ENCODE peak calls at places on chromosome 4, in five cellular contexts. One of them, this sample, is unnamed.
A peak's percentile ranks its signal among the peaks of the same experiment; 100 is the strongest.

GRCh38 chr4:7158081-7158750 is 34.1 kb upstream of the SORCS2 start:
- DNase-seq in left ventricle myocardium inferior: no peak
- DNase-seq in heart right ventricle: no peak
- DNase-seq in stomach: no peak
- DNase-seq in upper lobe of right lung: peak; percentile 17
- DNase-seq in this sample: no peak

GRCh38 chr4:15034071-15034764 is 31.9 kb downstream of the CPEB2 start:
- DNase-seq in left ventricle myocardium inferior: no peak
- DNase-seq in heart right ventricle: no peak
- DNase-seq in stomach: no peak
- DNase-seq in upper lobe of right lung: no peak
- DNase-seq in this sample: no peak

GRCh38 chr4:39521253-39521908 is 5.9 kb downstream of the UGDH start:
- DNase-seq in left ventricle myocardium inferior: no peak
- DNase-seq in heart right ventricle: no peak
- DNase-seq in stomach: no peak
- DNase-seq in upper lobe of right lung: no peak
- DNase-seq in this sample: no peak

GRCh38 chr4:128835498-128836222 is 26.2 kb downstream of the JADE1 start:
- DNase-seq in left ventricle myocardium inferior: peak; percentile 85
- DNase-seq in heart right ventricle: peak; percentile 80
- DNase-seq in stomach: peak; percentile 78
- DNase-seq in upper lobe of right lung: peak; percentile 75
- DNase-seq in this sample: no peak

GRCh38 chr4:147284218-147284617 is 196.7 kb upstream of the EDNRA start:
- DNase-seq in left ventricle myocardium inferior: no peak
- DNase-seq in heart right ventricle: no peak
- DNase-seq in stomach: no peak
- DNase-seq in upper lobe of right lung: no peak
- DNase-seq in this sample: no peak

GRCh38 chr4:145058256-145058655 is 39.7 kb downstream of the ANAPC10 start:
- DNase-seq in left ventricle myocardium inferior: no peak
- DNase-seq in heart right ventricle: no peak
- DNase-seq in stomach: no peak
- DNase-seq in upper lobe of right lung: no peak
- DNase-seq in this sample: no peak

GRCh38 chr4:173159791-173160190 is 8.8 kb upstream of the GALNT7 start:
- DNase-seq in left ventricle myocardium inferior: no peak
- DNase-seq in heart right ventricle: no peak
- DNase-seq in stomach: no peak
- DNase-seq in upper lobe of right lung: no peak
- DNase-seq in this sample: no peak

GRCh38 chr4:147582386-147583077 is 34.7 kb upstream of the TMEM184C start:
- DNase-seq in left ventricle myocardium inferior: no peak
- DNase-seq in heart right ventricle: no peak
- DNase-seq in stomach: no peak
- DNase-seq in upper lobe of right lung: no peak
- DNase-seq in this sample: no peak

GRCh38 chr4:3168029-3168428 is 80.9 kb upstream of the MSANTD1 start:
- DNase-seq in left ventricle myocardium inferior: no peak
- DNase-seq in heart right ventricle: no peak
- DNase-seq in stomach: no peak
- DNase-seq in upper lobe of right lung: no peak
- DNase-seq in this sample: no peak

GRCh38 chr4:48031802-48032525 is 15.4 kb downstream of the NIPAL1 start:
- DNase-seq in left ventricle myocardium inferior: no peak
- DNase-seq in heart right ventricle: no peak
- DNase-seq in stomach: peak; percentile 56
- DNase-seq in upper lobe of right lung: no peak
- DNase-seq in this sample: no peak

GRCh38 chr4:147136308-147136707 is 190.6 kb upstream of the TTC29 start:
- DNase-seq in left ventricle myocardium inferior: peak; percentile 37
- DNase-seq in heart right ventricle: peak; percentile 15
- DNase-seq in stomach: no peak
- DNase-seq in upper lobe of right lung: no peak
- DNase-seq in this sample: no peak

GRCh38 chr4:56434599-56435000 is 815 bp downstream of the PPAT start:
- DNase-seq in left ventricle myocardium inferior: no peak
- DNase-seq in heart right ventricle: no peak
- DNase-seq in stomach: peak; percentile 59
- DNase-seq in upper lobe of right lung: no peak
- DNase-seq in this sample: no peak

DNA sequence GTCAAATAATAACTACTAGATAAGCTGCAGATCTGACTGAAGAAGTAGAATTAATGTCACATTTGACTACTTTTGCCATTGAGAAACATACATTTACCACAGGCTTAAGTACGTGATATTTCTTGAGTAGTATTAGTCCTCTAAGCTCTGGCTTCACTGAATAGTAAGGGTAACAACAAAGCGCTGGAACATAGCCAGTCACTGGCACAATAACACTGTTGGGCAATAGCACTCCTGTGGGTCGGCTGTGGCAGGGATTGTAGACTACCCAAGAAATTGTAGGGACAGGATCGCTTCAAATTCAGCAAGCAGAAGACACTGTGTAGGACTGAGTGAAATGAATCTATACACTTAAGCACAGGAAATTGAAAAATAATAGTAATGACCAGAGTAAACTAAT is 27.1 kb upstream of the IL15 start:
- DNase-seq in left ventricle myocardium inferior: no peak
- DNase-seq in heart right ventricle: no peak
- DNase-seq in stomach: no peak
- DNase-seq in upper lobe of right lung: no peak
- DNase-seq in this sample: no peak
- H3K4me3 ChIP-seq in left ventricle myocardium inferior: no peak overlapping the region
- H3K4me3 ChIP-seq in heart right ventricle: no peak overlapping the region
- H3K4me3 ChIP-seq in stomach: no peak overlapping the region
- H3K4me3 ChIP-seq in upper lobe of right lung: no peak overlapping the region
- H3K4me3 ChIP-seq in this sample: no peak overlapping the region

GRCh38 chr4:16278178-16278577 is 51.9 kb upstream of the TAPT1 start:
- DNase-seq in left ventricle myocardium inferior: no peak
- DNase-seq in heart right ventricle: no peak
- DNase-seq in stomach: no peak
- DNase-seq in upper lobe of right lung: no peak
- DNase-seq in this sample: no peak
- TF ChIP-seq CTCF in left ventricle myocardium inferior: peak; percentile 16
- TF ChIP-seq CTCF in heart right ventricle: peak; percentile 14
- TF ChIP-seq CTCF in stomach: no peak
- TF ChIP-seq CTCF in upper lobe of right lung: peak; percentile 23
- TF ChIP-seq CTCF in this sample: no peak

DNA sequence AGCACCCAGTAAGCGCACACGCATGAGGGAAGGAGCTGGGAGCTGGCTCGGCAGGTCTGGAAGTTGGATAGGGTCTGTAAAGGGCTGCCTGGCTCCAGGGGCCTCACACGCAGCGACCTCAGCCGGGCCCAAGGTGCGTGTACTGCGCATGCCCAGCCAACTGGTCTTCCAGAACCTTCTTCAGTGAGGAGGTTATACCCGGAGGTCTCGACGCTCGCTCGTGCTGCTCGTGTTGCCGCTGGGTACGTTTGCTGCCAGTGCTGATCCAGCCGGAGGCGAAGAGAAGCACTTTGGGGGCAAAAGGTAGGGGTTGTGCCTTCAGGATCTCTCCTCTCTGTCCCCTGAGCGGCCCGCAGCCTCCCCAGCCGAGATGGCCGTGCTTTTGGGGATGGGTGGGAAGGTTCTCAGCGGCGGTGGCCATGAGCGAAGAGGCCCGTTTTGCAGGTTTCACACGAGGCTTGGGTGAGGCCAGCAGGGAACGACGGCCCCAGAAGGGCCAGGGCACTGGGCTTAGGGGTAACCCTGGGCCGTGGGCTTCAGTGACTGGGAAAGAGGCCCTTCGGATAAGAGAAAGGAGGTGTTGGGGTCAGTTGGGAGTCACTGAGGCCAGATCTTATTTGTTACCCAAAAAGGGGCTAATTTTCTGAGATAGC is 3.8 kb upstream of the CXCL9 start:
- DNase-seq in left ventricle myocardium inferior: no peak
- DNase-seq in heart right ventricle: no peak
- DNase-seq in stomach: no peak
- DNase-seq in upper lobe of right lung: peak; percentile 61
- DNase-seq in this sample: no peak
- H3K27ac ChIP-seq in left ventricle myocardium inferior: peak overlapping the region; percentile 82
- H3K27ac ChIP-seq in heart right ventricle: peak overlapping the region; percentile 86
- H3K27ac ChIP-seq in stomach: peak overlapping the region; percentile 72
- H3K27ac ChIP-seq in upper lobe of right lung: peak overlapping the region; percentile 74
- H3K27ac ChIP-seq in this sample: no peak overlapping the region

DNA sequence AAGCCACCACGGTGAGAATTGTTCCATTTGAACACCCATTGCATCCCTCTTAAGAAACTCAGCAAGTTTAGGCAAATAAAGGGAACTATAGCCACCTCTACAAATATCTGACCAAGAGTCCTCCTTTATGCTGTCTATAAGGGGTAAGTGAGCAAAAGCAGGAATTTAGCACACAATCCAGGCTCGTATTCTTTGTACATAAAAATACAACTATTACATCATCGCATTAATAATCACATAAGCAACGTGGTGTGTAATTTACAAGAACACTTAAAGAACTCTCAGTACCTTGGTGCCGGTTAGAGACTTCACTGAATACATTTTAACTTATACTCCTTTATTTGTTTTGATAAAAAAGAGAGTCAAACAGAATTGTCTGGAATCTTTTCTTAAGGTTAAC is 38.8 kb downstream of the PALLD start:
- DNase-seq in left ventricle myocardium inferior: no peak
- DNase-seq in heart right ventricle: no peak
- DNase-seq in stomach: no peak
- DNase-seq in upper lobe of right lung: no peak
- DNase-seq in this sample: no peak
- H3K4me3 ChIP-seq in left ventricle myocardium inferior: no peak overlapping the region
- H3K4me3 ChIP-seq in heart right ventricle: no peak overlapping the region
- H3K4me3 ChIP-seq in stomach: no peak overlapping the region
- H3K4me3 ChIP-seq in upper lobe of right lung: no peak overlapping the region
- H3K4me3 ChIP-seq in this sample: no peak overlapping the region

DNA sequence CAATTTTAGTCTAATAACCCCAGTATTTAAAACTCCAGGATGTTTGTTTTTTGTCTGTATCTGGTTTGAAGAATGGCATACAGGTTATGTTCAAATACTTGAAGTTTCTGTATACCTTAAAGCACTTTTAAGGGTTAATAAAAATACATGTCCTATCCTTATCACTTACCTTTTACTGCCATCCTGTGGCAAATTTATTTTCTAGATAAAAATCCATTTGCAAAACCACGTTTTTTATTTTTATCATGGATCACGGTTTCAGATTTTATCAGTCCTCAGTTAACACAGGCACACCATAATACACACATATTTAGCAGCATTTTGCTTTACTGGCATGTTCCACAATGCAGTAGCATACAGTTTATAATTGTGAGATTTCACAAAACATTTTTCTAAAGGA is 113.3 kb upstream of the H2AZ1 start:
- DNase-seq in left ventricle myocardium inferior: no peak
- DNase-seq in heart right ventricle: no peak
- DNase-seq in stomach: no peak
- DNase-seq in upper lobe of right lung: no peak
- DNase-seq in this sample: no peak
- TF ChIP-seq CTCF in left ventricle myocardium inferior: no peak
- TF ChIP-seq CTCF in heart right ventricle: no peak
- TF ChIP-seq CTCF in stomach: no peak
- TF ChIP-seq CTCF in upper lobe of right lung: no peak
- TF ChIP-seq CTCF in this sample: no peak

GRCh38 chr4:183840311-183840710 is 64.8 kb upstream of the STOX2 start:
- DNase-seq in left ventricle myocardium inferior: peak; percentile 78
- DNase-seq in heart right ventricle: peak; percentile 76
- DNase-seq in stomach: peak; percentile 88
- DNase-seq in upper lobe of right lung: peak; percentile 84
- DNase-seq in this sample: peak; percentile 40
- H3K27ac ChIP-seq in left ventricle myocardium inferior: no peak overlapping the region
- H3K27ac ChIP-seq in heart right ventricle: no peak overlapping the region
- H3K27ac ChIP-seq in stomach: no peak overlapping the region
- H3K27ac ChIP-seq in upper lobe of right lung: no peak overlapping the region
- H3K27ac ChIP-seq in this sample: no peak overlapping the region

GRCh38 chr4:184281231-184282139 is 63.8 kb upstream of the ENPP6 start:
- DNase-seq in left ventricle myocardium inferior: no peak
- DNase-seq in heart right ventricle: no peak
- DNase-seq in stomach: no peak
- DNase-seq in upper lobe of right lung: no peak
- DNase-seq in this sample: no peak
- H3K4me3 ChIP-seq in left ventricle myocardium inferior: no peak overlapping the region
- H3K4me3 ChIP-seq in heart right ventricle: no peak overlapping the region
- H3K4me3 ChIP-seq in stomach: no peak overlapping the region
- H3K4me3 ChIP-seq in upper lobe of right lung: no peak overlapping the region
- H3K4me3 ChIP-seq in this sample: no peak overlapping the region